ENCODE peak calls at places on chromosomes 11 and 22, in seven cellular contexts. Y is GM13977; B is stimulated activated CD8-positive, alpha-beta memory T cell treated with anti-CD3 and anti-CD28 coated beads, Interleukin-15, amount 100 ng/mL, for 1 hour; E is NCI-H1092; X is effector memory CD4-positive, alpha-beta T cell; V is uterus; Z is HFFc6. W is an unnamed sample.

GRCh38 chr11:81237139-81237538 is 1496.5 kb downstream of the FAM181B start:
- DNase-seq in Y (peak; percentile 7), Z (no peak), E (peak; percentile 26), B (no peak), V (no peak), X (no peak), W (no peak)

GRCh38 chr11:31325162-31325561 is 44.4 kb downstream of the DCDC1 start:
- DNase-seq in X (no peak), E (no peak), V (no peak), Y (no peak), Z (peak; percentile 61), B (no peak), W (no peak)

GRCh38 chr11:70521475-70522260 is 123.3 kb downstream of the CTTN start:
- DNase-seq in V (no peak), Y (no peak), X (no peak), B (no peak), Z (no peak), E (no peak), W (no peak)

GRCh38 chr22:20463324-20464095 is 25.9 kb upstream of the SCARF2 start:
- DNase-seq in X (no peak), Z (no peak), Y (no peak), B (no peak), E (no peak), V (no peak), W (no peak)

GRCh38 chr11:81174646-81175330 is 1558.9 kb downstream of the FAM181B start:
- DNase-seq in B (no peak), Z (no peak), X (no peak), Y (no peak), E (no peak), V (no peak), W (no peak)

GRCh38 chr11:94325681-94326080 is 21.3 kb downstream of the IZUMO1R start:
- DNase-seq in B (no peak), Y (peak; percentile 70), V (no peak), E (no peak), Z (peak; percentile 41), X (no peak), W (peak; percentile 8)

GRCh38 chr11:114288139-114288538 is 8.1 kb upstream of the NNMT start:
- DNase-seq in Z (no peak), V (no peak), E (no peak), B (no peak), Y (no peak), X (no peak), W (no peak)

GRCh38 chr11:23570828-23571227 is 710.6 kb upstream of the CCDC179 start:
- DNase-seq in Y (no peak), B (no peak), V (no peak), X (no peak), E (no peak), Z (peak; percentile 1), W (no peak)

GRCh38 chr11:109971184-109971523 is 122.0 kb upstream of the ZC3H12C start:
- DNase-seq in E (no peak), B (no peak), V (no peak), X (no peak), Y (no peak), Z (peak; percentile 29), W (no peak)

GRCh38 chr22:31776231-31776630 is 22.4 kb downstream of the DEPDC5 start:
- DNase-seq in E (no peak), Z (no peak), Y (no peak), B (no peak), V (no peak), X (no peak), W (no peak)

GRCh38 chr11:60864856-60865513 is 2.4 kb upstream of the ZP1 start:
- DNase-seq in B (no peak), E (no peak), X (no peak), Z (no peak), Y (no peak), V (no peak), W (no peak)

GRCh38 chr22:42397332-42398246 is 34.6 kb downstream of the NFAM1 start:
- DNase-seq in X (no peak), E (no peak), Z (no peak), V (no peak), B (no peak), Y (peak; percentile 72), W (no peak)

GRCh38 chr11:70603064-70603755 is 204.9 kb downstream of the CTTN start:
- DNase-seq in B (no peak), Y (no peak), V (no peak), Z (no peak), E (no peak), X (no peak), W (no peak)

GRCh38 chr11:84069048-84069447 is 782.9 kb upstream of the CCDC90B start:
- DNase-seq in Z (no peak), E (no peak), Y (no peak), B (no peak), X (no peak), V (no peak), W (no peak)

W was measured in effector CD4-positive, alpha-beta T cell.